ENCODE peak calls at places on chromosomes 1 and 21, in six cellular contexts. B is IMR-90, J is K562, N is HepG2, S is A549, G is GM12878. O is an unnamed sample.

GRCh38 chr1:77687519-77687906 is 5.1 kb upstream of the ZZZ3 start:
- DNase-seq in B (no peak), J (no peak), N (peak), S (peak), G (no peak), O (no peak)

GRCh38 chr1:71882241-71883036 is 399.9 kb downstream of the NEGR1 start:
- DNase-seq in B (peak), J (no peak), N (no peak), S (no peak), G (no peak), O (no peak)

GRCh38 chr1:218865591-218865990 is 308.1 kb upstream of the LYPLAL1 start:
- DNase-seq in B (peak), J (no peak), N (no peak), S (peak), G (no peak), O (no peak)

GRCh38 chr21:33750017-33750416 is 107.7 kb downstream of the ITSN1 start:
- DNase-seq in B (no peak), J (no peak), N (no peak), S (no peak), G (no peak), O (no peak)

GRCh38 chr1:29798699-29799566 is 562.6 kb downstream of the PTPRU start:
- DNase-seq in B (no peak), J (no peak), N (no peak), S (no peak), G (no peak), O (no peak)

GRCh38 chr1:10730985-10731384 is 65.5 kb downstream of the CASZ1 start:
- DNase-seq in B (peak), J (no peak), N (peak), S (peak), G (no peak), O (no peak)

GRCh38 chr21:34928637-34929036 is 120.5 kb downstream of the RUNX1 start:
- DNase-seq in B (no peak), J (no peak), N (no peak), S (no peak), G (no peak), O (no peak)

GRCh38 chr21:19328954-19329353 is 925.4 kb upstream of the TMPRSS15 start:
- DNase-seq in B (no peak), J (no peak), N (no peak), S (no peak), G (no peak), O (no peak)

GRCh38 chr1:242692988-242693387 is 168.5 kb upstream of the PLD5 start:
- DNase-seq in B (no peak), J (no peak), N (no peak), S (no peak), G (no peak), O (no peak)

GRCh38 chr21:35924714-35925301 is 135.5 kb downstream of the SETD4 start:
- DNase-seq in B (peak), J (no peak), N (no peak), S (peak), G (no peak), O (no peak)

GRCh38 chr1:150558761-150559626 is 9.8 kb downstream of the ADAMTSL4 start:
- DNase-seq in B (no peak), J (no peak), N (no peak), S (no peak), G (no peak), O (no peak)

DNA sequence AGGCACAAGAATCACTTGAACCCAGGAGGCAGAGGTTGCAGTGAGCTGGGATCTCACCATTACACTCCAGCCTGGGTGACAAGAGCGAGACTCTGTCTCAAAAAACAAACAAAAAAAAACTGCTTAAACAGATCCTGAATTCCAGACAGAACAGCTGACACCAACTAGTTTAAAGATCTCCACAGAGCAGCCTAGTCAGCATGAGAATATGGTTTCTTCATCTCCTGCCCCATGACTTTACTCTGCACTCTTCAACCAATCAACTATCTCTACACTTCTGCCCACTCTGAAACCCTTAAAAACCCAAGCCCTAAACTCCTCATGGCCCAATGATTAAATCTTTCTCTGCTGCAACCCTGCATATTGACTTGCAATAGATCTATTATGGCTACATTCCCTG is 7.5 kb upstream of the PRRC2C start:
- DNase-seq in B (no peak), J (no peak), N (peak), S (no peak), G (no peak), O (no peak)
- TF ChIP-seq BHLHE40 in B (no peak), J (no peak), N (no peak), S (no peak), G (no peak), O (no peak)

GRCh38 chr1:22736496-22737088 is 26.0 kb downstream of the EPHB2 start:
- DNase-seq in B (no peak), J (no peak), N (no peak), S (no peak), G (no peak), O (no peak)
- TF ChIP-seq BHLHE40 in B (no peak), J (no peak), N (no peak), S (no peak), G (no peak), O (no peak)

GRCh38 chr1:208101661-208102431 is 142.3 kb downstream of the PLXNA2 start:
- DNase-seq in B (peak), J (no peak), N (peak), S (no peak), G (no peak), O (no peak)
- TF ChIP-seq BHLHE40 in B (no peak), J (no peak), N (no peak), S (no peak), G (no peak), O (no peak)

GRCh38 chr1:94874423-94874822 is 52.5 kb downstream of the CNN3 start:
- DNase-seq in B (no peak), J (no peak), N (no peak), S (no peak), G (no peak), O (no peak)
- TF ChIP-seq BHLHE40 in B (no peak), J (no peak), N (no peak), S (no peak), G (no peak), O (no peak)

GRCh38 chr1:200729863-200730262 is 8.8 kb upstream of the CAMSAP2 start:
- DNase-seq in B (no peak), J (no peak), N (no peak), S (no peak), G (no peak), O (no peak)

GRCh38 chr1:200733907-200734306 is 4.8 kb upstream of the CAMSAP2 start:
- DNase-seq in B (no peak), J (no peak), N (no peak), S (no peak), G (no peak), O (no peak)

GRCh38 chr1:200727257-200727656 is 11.4 kb upstream of the CAMSAP2 start:
- DNase-seq in B (no peak), J (no peak), N (no peak), S (no peak), G (no peak), O (no peak)

GRCh38 chr1:200732438-200732837 is 6.3 kb upstream of the CAMSAP2 start:
- DNase-seq in B (no peak), J (no peak), N (no peak), S (no peak), G (no peak), O (no peak)

GRCh38 chr1:200731654-200732332 is 6.9 kb upstream of the CAMSAP2 start:
- DNase-seq in B (no peak), J (no peak), N (no peak), S (peak), G (no peak), O (no peak)
- TF ChIP-seq BHLHE40 in B (no peak), J (no peak), N (no peak), S (no peak), G (no peak), O (no peak)

GRCh38 chr1:156436319-156437043 is 64.1 kb downstream of the MEF2D start:
- DNase-seq in B (no peak), J (no peak), N (no peak), S (no peak), G (no peak), O (no peak)
- TF ChIP-seq BHLHE40 in B (no peak), J (no peak), N (no peak), S (no peak), G (no peak), O (no peak)